ENCODE peak calls at places on chromosomes 12 and 14, in six cellular contexts. One of them, this sample, is unnamed.

GRCh38 chr12:26636710-26637328 is 196.2 kb downstream of the ITPR2 start:
- DNase-seq in naive thymus-derived CD8-positive, alpha-beta T cell: no peak
- DNase-seq in T1000: no peak
- DNase-seq in CD4-positive, alpha-beta T cell: no peak
- DNase-seq in PC-3: peak; percentile 97
- DNase-seq in heart left ventricle: no peak
- DNase-seq in this sample: no peak

GRCh38 chr12:59559702-59560101 is 36.1 kb upstream of the SLC16A7 start:
- DNase-seq in naive thymus-derived CD8-positive, alpha-beta T cell: no peak
- DNase-seq in T1000: no peak
- DNase-seq in CD4-positive, alpha-beta T cell: no peak
- DNase-seq in PC-3: no peak
- DNase-seq in heart left ventricle: no peak
- DNase-seq in this sample: no peak

GRCh38 chr12:89432396-89432795 is 80.1 kb upstream of the DUSP6 start:
- DNase-seq in naive thymus-derived CD8-positive, alpha-beta T cell: no peak
- DNase-seq in T1000: no peak
- DNase-seq in CD4-positive, alpha-beta T cell: no peak
- DNase-seq in PC-3: no peak
- DNase-seq in heart left ventricle: no peak
- DNase-seq in this sample: no peak

GRCh38 chr14:28294834-28295440 is 471.6 kb upstream of the FOXG1 start:
- DNase-seq in naive thymus-derived CD8-positive, alpha-beta T cell: no peak
- DNase-seq in T1000: no peak
- DNase-seq in CD4-positive, alpha-beta T cell: no peak
- DNase-seq in PC-3: peak; percentile 60
- DNase-seq in heart left ventricle: no peak
- DNase-seq in this sample: no peak

GRCh38 chr12:95100264-95101190 is 27.1 kb upstream of the NR2C1 start:
- DNase-seq in naive thymus-derived CD8-positive, alpha-beta T cell: no peak
- DNase-seq in T1000: no peak
- DNase-seq in CD4-positive, alpha-beta T cell: no peak
- DNase-seq in PC-3: no peak
- DNase-seq in heart left ventricle: no peak
- DNase-seq in this sample: no peak

GRCh38 chr14:24078146-24078545 is 6.8 kb downstream of the CPNE6 start:
- DNase-seq in naive thymus-derived CD8-positive, alpha-beta T cell: no peak
- DNase-seq in T1000: no peak
- DNase-seq in CD4-positive, alpha-beta T cell: no peak
- DNase-seq in PC-3: no peak
- DNase-seq in heart left ventricle: no peak
- DNase-seq in this sample: no peak

GRCh38 chr12:70469221-70469820 is 103.2 kb downstream of the KCNMB4 start:
- DNase-seq in naive thymus-derived CD8-positive, alpha-beta T cell: no peak
- DNase-seq in T1000: no peak
- DNase-seq in CD4-positive, alpha-beta T cell: no peak
- DNase-seq in PC-3: no peak
- DNase-seq in heart left ventricle: no peak
- DNase-seq in this sample: no peak

GRCh38 chr14:92946847-92947545 is 24.0 kb downstream of the CHGA start:
- DNase-seq in naive thymus-derived CD8-positive, alpha-beta T cell: no peak
- DNase-seq in T1000: no peak
- DNase-seq in CD4-positive, alpha-beta T cell: no peak
- DNase-seq in PC-3: no peak
- DNase-seq in heart left ventricle: no peak
- DNase-seq in this sample: no peak

GRCh38 chr14:85532981-85533820 is 3.3 kb downstream of the FLRT2 start:
- DNase-seq in naive thymus-derived CD8-positive, alpha-beta T cell: no peak
- DNase-seq in T1000: peak; percentile 58
- DNase-seq in CD4-positive, alpha-beta T cell: no peak
- DNase-seq in PC-3: peak; percentile 7
- DNase-seq in heart left ventricle: peak; percentile 53
- DNase-seq in this sample: peak; percentile 81

GRCh38 chr14:60643443-60644402 is 5.6 kb downstream of the SIX1 start:
- DNase-seq in naive thymus-derived CD8-positive, alpha-beta T cell: no peak
- DNase-seq in T1000: no peak
- DNase-seq in CD4-positive, alpha-beta T cell: no peak
- DNase-seq in PC-3: no peak
- DNase-seq in heart left ventricle: no peak
- DNase-seq in this sample: no peak

GRCh38 chr12:117875652-117876491 is 92.9 kb downstream of the KSR2 start:
- DNase-seq in naive thymus-derived CD8-positive, alpha-beta T cell: no peak
- DNase-seq in T1000: no peak
- DNase-seq in CD4-positive, alpha-beta T cell: no peak
- DNase-seq in PC-3: no peak
- DNase-seq in heart left ventricle: no peak
- DNase-seq in this sample: peak; percentile 66

GRCh38 chr12:88865537-88865936 is 285.3 kb upstream of the KITLG start:
- DNase-seq in naive thymus-derived CD8-positive, alpha-beta T cell: no peak
- DNase-seq in T1000: no peak
- DNase-seq in CD4-positive, alpha-beta T cell: no peak
- DNase-seq in PC-3: no peak
- DNase-seq in heart left ventricle: no peak
- DNase-seq in this sample: no peak

GRCh38 chr12:54352022-54352531 is 12.2 kb downstream of the GPR84 start:
- DNase-seq in naive thymus-derived CD8-positive, alpha-beta T cell: no peak
- DNase-seq in T1000: no peak
- DNase-seq in CD4-positive, alpha-beta T cell: no peak
- DNase-seq in PC-3: no peak
- DNase-seq in heart left ventricle: peak; percentile 74
- DNase-seq in this sample: peak; percentile 86

GRCh38 chr12:96986883-96987523 is 79.9 kb downstream of the NEDD1 start:
- DNase-seq in naive thymus-derived CD8-positive, alpha-beta T cell: no peak
- DNase-seq in T1000: no peak
- DNase-seq in CD4-positive, alpha-beta T cell: no peak
- DNase-seq in PC-3: peak; percentile 59
- DNase-seq in heart left ventricle: no peak
- DNase-seq in this sample: peak; percentile 30

GRCh38 chr12:13094349-13094748 is 9.1 kb downstream of the GSG1 start:
- DNase-seq in naive thymus-derived CD8-positive, alpha-beta T cell: no peak
- DNase-seq in T1000: no peak
- DNase-seq in CD4-positive, alpha-beta T cell: no peak
- DNase-seq in PC-3: peak; percentile 71
- DNase-seq in heart left ventricle: no peak
- DNase-seq in this sample: no peak

GRCh38 chr14:91040545-91040944 is 19.9 kb downstream of the RPS6KA5 start:
- DNase-seq in naive thymus-derived CD8-positive, alpha-beta T cell: no peak
- DNase-seq in T1000: no peak
- DNase-seq in CD4-positive, alpha-beta T cell: no peak
- DNase-seq in PC-3: no peak
- DNase-seq in heart left ventricle: no peak
- DNase-seq in this sample: no peak

This sample was measured in Ammon's horn.